ENCODE peak calls at places on chromosomes 16 and 17, in seven cellular contexts. V is ureter; E is A549; K is myocyte; O is LHCN-M2; L is stimulated activated CD4-positive, alpha-beta T cell treated with anti-CD3 and anti-CD28 coated beads, Interleukin-1b, Interleukin-23, amount 100 ng/mL, for 1 hour; T is sigmoid colon. F is an unnamed sample.

GRCh38 chr17:39183766-39184165 is 13.7 kb downstream of the CACNB1 start:
- DNase-seq in V (no peak), E (no peak), K (no peak), O (no peak), L (no peak), T (no peak), F (no peak)

GRCh38 chr16:1428511-1428910 is 2.4 kb upstream of the PERCC1 start:
- DNase-seq in V (no peak), E (peak), K (no peak), O (no peak), L (no peak), T (no peak), F (no peak)

GRCh38 chr17:65987988-65988387 is 203.9 kb downstream of the CEP112 start:
- DNase-seq in V (no peak), E (peak), K (no peak), O (peak), L (no peak), T (no peak), F (peak)

GRCh38 chr16:12775689-12776236 is 27.9 kb downstream of the CPPED1 start:
- DNase-seq in V (no peak), E (no peak), K (no peak), O (no peak), L (no peak), T (no peak), F (no peak)

GRCh38 chr16:14202697-14203096 is 131.6 kb downstream of the MRTFB start:
- DNase-seq in V (no peak), E (no peak), K (no peak), O (no peak), L (no peak), T (no peak), F (peak)

GRCh38 chr16:66382966-66383299 is 16.4 kb downstream of the CDH5 start:
- DNase-seq in V (no peak), E (peak), K (peak), O (peak), L (no peak), T (no peak), F (peak)

GRCh38 chr16:17298238-17298637 is 172.5 kb downstream of the XYLT1 start:
- DNase-seq in V (no peak), E (no peak), K (no peak), O (no peak), L (no peak), T (no peak), F (no peak)

GRCh38 chr16:69486724-69487123 is 62.3 kb downstream of the CYB5B start:
- DNase-seq in V (no peak), E (no peak), K (no peak), O (no peak), L (no peak), T (peak), F (no peak)

GRCh38 chr17:27320222-27320560 is 26.3 kb downstream of the WSB1 start:
- DNase-seq in V (no peak), E (no peak), K (no peak), O (no peak), L (no peak), T (no peak), F (no peak)

GRCh38 chr16:67571981-67572431 is 9.7 kb downstream of the CTCF start:
- DNase-seq in V (no peak), E (no peak), K (no peak), O (no peak), L (no peak), T (no peak), F (no peak)

GRCh38 chr16:72191551-72191950 is 19.6 kb upstream of the PMFBP1 start:
- DNase-seq in V (no peak), E (no peak), K (peak), O (peak), L (no peak), T (no peak), F (no peak)

GRCh38 chr16:11393366-11393765 is 48.1 kb downstream of the RMI2 start:
- DNase-seq in V (no peak), E (no peak), K (no peak), O (no peak), L (no peak), T (peak), F (no peak)

GRCh38 chr16:29806096-29806579 is at the start of gene MAZ:
- DNase-seq in V (no peak), E (no peak), K (no peak), O (no peak), L (no peak), T (no peak), F (peak)

GRCh38 chr16:67244387-67245188 is 2.7 kb downstream of the FHOD1 start:
- DNase-seq in V (peak), E (peak), K (peak), O (peak), L (peak), T (peak), F (peak)

GRCh38 chr16:66416981-66417700 is 10.0 kb upstream of the BEAN1 start:
- DNase-seq in V (no peak), E (no peak), K (no peak), O (peak), L (no peak), T (no peak), F (no peak)

GRCh38 chr16:14249291-14250032 is 178.3 kb downstream of the MRTFB start:
- DNase-seq in V (peak), E (peak), K (peak), O (peak), L (no peak), T (no peak), F (peak)

GRCh38 chr17:59621771-59622170 is 2.1 kb downstream of the CLTC start:
- DNase-seq in V (no peak), E (no peak), K (peak), O (peak), L (no peak), T (no peak), F (peak)

GRCh38 chr17:27455914-27456680 is at the start of gene KSR1:
- DNase-seq in V (peak), E (peak), K (peak), O (peak), L (peak), T (peak), F (peak)

GRCh38 chr16:28572659-28573510 is 19.2 kb downstream of the SGF29 start:
- DNase-seq in V (no peak), E (no peak), K (no peak), O (no peak), L (no peak), T (no peak), F (no peak)

GRCh38 chr17:36940313-36941264 is 3.3 kb downstream of the LHX1 start:
- DNase-seq in V (no peak), E (no peak), K (no peak), O (no peak), L (no peak), T (no peak), F (no peak)

GRCh38 chr17:39508987-39509386 is 47.7 kb downstream of the CDK12 start:
- DNase-seq in V (no peak), E (no peak), K (no peak), O (no peak), L (no peak), T (no peak), F (no peak)

GRCh38 chr17:76369804-76370203 is 14.6 kb upstream of the SPHK1 start:
- DNase-seq in V (no peak), E (no peak), K (no peak), O (no peak), L (no peak), T (no peak), F (no peak)

GRCh38 chr16:80144191-80144590 is 396.6 kb upstream of the DYNLRB2 start:
- DNase-seq in V (no peak), E (no peak), K (no peak), O (no peak), L (no peak), T (no peak), F (no peak)

GRCh38 chr16:89020925-89021595 is 44.1 kb upstream of the CBFA2T3 start:
- DNase-seq in V (no peak), E (no peak), K (no peak), O (no peak), L (no peak), T (peak), F (no peak)

GRCh38 chr17:36590082-36590481 is 1.6 kb upstream of the DHRS11 start:
- DNase-seq in V (no peak), E (no peak), K (peak), O (peak), L (no peak), T (no peak), F (no peak)

GRCh38 chr17:36816889-36817288 is 120.4 kb upstream of the LHX1 start:
- DNase-seq in V (no peak), E (no peak), K (no peak), O (no peak), L (no peak), T (no peak), F (no peak)

GRCh38 chr17:78922876-78923498 is 2.2 kb downstream of the TIMP2 start:
- DNase-seq in V (no peak), E (no peak), K (no peak), O (no peak), L (no peak), T (no peak), F (no peak)

GRCh38 chr16:17199135-17199534 is 271.6 kb downstream of the XYLT1 start:
- DNase-seq in V (no peak), E (no peak), K (no peak), O (no peak), L (no peak), T (no peak), F (no peak)

GRCh38 chr16:962366-962765 is 8.4 kb downstream of the LMF1 start:
- DNase-seq in V (no peak), E (no peak), K (no peak), O (no peak), L (no peak), T (no peak), F (no peak)

GRCh38 chr16:52470601-52471000 is 76.3 kb downstream of the TOX3 start:
- DNase-seq in V (no peak), E (no peak), K (no peak), O (no peak), L (no peak), T (no peak), F (no peak)

GRCh38 chr17:1995321-1996242 is 29.6 kb downstream of the RTN4RL1 start:
- DNase-seq in V (no peak), E (no peak), K (no peak), O (no peak), L (no peak), T (no peak), F (no peak)

GRCh38 chr17:8048736-8049135 is 9.9 kb downstream of the ALOX15B start:
- DNase-seq in V (no peak), E (no peak), K (no peak), O (no peak), L (no peak), T (peak), F (no peak)

GRCh38 chr17:74159226-74159840 is 44.1 kb upstream of the RPL38 start:
- DNase-seq in V (no peak), E (no peak), K (no peak), O (no peak), L (no peak), T (no peak), F (no peak)

GRCh38 chr17:60631119-60631518 is 31.1 kb downstream of the PPM1D start:
- DNase-seq in V (no peak), E (no peak), K (peak), O (peak), L (no peak), T (no peak), F (no peak)

GRCh38 chr17:17186051-17186450 is 20.1 kb downstream of the PLD6 start:
- DNase-seq in V (no peak), E (no peak), K (no peak), O (no peak), L (no peak), T (no peak), F (no peak)

GRCh38 chr16:10514369-10515055 is 65.9 kb downstream of the EMP2 start:
- DNase-seq in V (peak), E (peak), K (peak), O (peak), L (no peak), T (peak), F (peak)

F was measured in RKO.